ENCODE peak calls at places on chromosomes 4 and X, in nine cellular contexts. Z is mesenchymal stem cell; D is Peyer's patch; T is right atrium auricular region; W is pancreas; Y is esophagus muscularis mucosa; E is DND-41; V is mammary epithelial cell; O is CD8-positive, alpha-beta memory T cell. B is an unnamed sample. For H3K4me1, the result is how much of the 10 kb centered on the place peaks cover.

GRCh38 chr4:152663203-152664066 is 16.4 kb downstream of the TMEM154 start:
- DNase-seq in Z (peak), D (no peak), T (no peak), W (no peak), Y (no peak), E (no peak), V (no peak), O (no peak), B (no peak)

GRCh38 chr4:175703956-175704600 is 108.0 kb downstream of the GPM6A start:
- DNase-seq in Z (no peak), D (no peak), T (no peak), W (no peak), Y (no peak), E (no peak), V (no peak), O (no peak), B (no peak)

GRCh38 chrX:122943918-122944317 is 240.2 kb upstream of the GRIA3 start:
- DNase-seq in Z (peak), D (no peak), T (no peak), W (no peak), Y (no peak), E (no peak), V (peak), O (no peak), B (no peak)

GRCh38 chr4:26076000-26076587 is 162.1 kb downstream of the SMIM20 start:
- DNase-seq in Z (peak), D (no peak), T (no peak), W (no peak), Y (no peak), E (no peak), V (peak), O (no peak), B (no peak)

GRCh38 chrX:54479471-54480122 is 16.4 kb downstream of the FGD1 start:
- DNase-seq in Z (peak), D (no peak), T (no peak), W (no peak), Y (no peak), E (no peak), V (no peak), O (no peak), B (no peak)

GRCh38 chrX:108699368-108699767 is 37.0 kb downstream of the IRS4 start:
- DNase-seq in Z (peak), D (no peak), T (no peak), W (no peak), Y (no peak), E (no peak), V (peak), O (no peak), B (no peak)

GRCh38 chrX:37685452-37686347 is at the start of gene XK:
- DNase-seq in Z (peak), D (peak), T (no peak), W (peak), Y (no peak), E (no peak), V (peak), O (peak), B (peak)

GRCh38 chr4:141654098-141654497 is 17.7 kb downstream of the IL15 start:
- DNase-seq in Z (peak), D (peak), T (peak), W (no peak), Y (no peak), E (no peak), V (no peak), O (no peak), B (no peak)

GRCh38 chr4:41814565-41814964 is 66.0 kb upstream of the PHOX2B start:
- DNase-seq in Z (peak), D (no peak), T (no peak), W (peak), Y (no peak), E (no peak), V (peak), O (no peak), B (no peak)

GRCh38 chr4:110869862-110870577 is 247.1 kb upstream of the PITX2 start:
- DNase-seq in Z (no peak), D (no peak), T (no peak), W (no peak), Y (no peak), E (no peak), V (no peak), O (no peak), B (no peak)

GRCh38 chr4:153112071-153112460 is 92.2 kb upstream of the TRIM2 start:
- DNase-seq in Z (no peak), D (peak), T (peak), W (no peak), Y (no peak), E (peak), V (no peak), O (no peak), B (no peak)

GRCh38 chr4:146018247-146018646 is 79.6 kb upstream of the ZNF827 start:
- DNase-seq in Z (no peak), D (no peak), T (no peak), W (no peak), Y (no peak), E (no peak), V (no peak), O (no peak), B (no peak)

GRCh38 chrX:15563056-15563455 is 37.7 kb downstream of the ACE2 start:
- DNase-seq in Z (no peak), D (no peak), T (no peak), W (no peak), Y (no peak), E (no peak), V (no peak), O (no peak), B (no peak)

GRCh38 chr4:53592686-53593641 is 1.7 kb upstream of the LNX1 start:
- DNase-seq in Z (peak), D (peak), T (peak), W (peak), Y (no peak), E (no peak), V (peak), O (no peak), B (no peak)

GRCh38 chr4:42345962-42346544 is 51.2 kb upstream of the SHISA3 start:
- DNase-seq in Z (no peak), D (no peak), T (no peak), W (peak), Y (no peak), E (no peak), V (no peak), O (no peak), B (no peak)

GRCh38 chrX:148928803-148929202 is 428.4 kb downstream of the AFF2 start:
- DNase-seq in Z (no peak), D (no peak), T (no peak), W (no peak), Y (no peak), E (no peak), V (peak), O (no peak), B (no peak)

GRCh38 chr4:42282081-42282901 is 115.0 kb upstream of the SHISA3 start:
- DNase-seq in Z (peak), D (peak), T (peak), W (no peak), Y (no peak), E (peak), V (peak), O (no peak), B (no peak)

GRCh38 chr4:90025248-90025647 is 101.9 kb upstream of the CCSER1 start:
- DNase-seq in Z (peak), D (no peak), T (no peak), W (no peak), Y (no peak), E (no peak), V (peak), O (no peak), B (no peak)

GRCh38 chr4:89563431-89563830 is 255.8 kb upstream of the GPRIN3 start:
- DNase-seq in Z (no peak), D (no peak), T (no peak), W (no peak), Y (no peak), E (no peak), V (peak), O (no peak), B (no peak)

GRCh38 chr4:163489929-163490328 is 4.6 kb upstream of the TMA16 start:
- DNase-seq in Z (no peak), D (no peak), T (no peak), W (no peak), Y (no peak), E (no peak), V (no peak), O (no peak), B (no peak)

GRCh38 chrX:108105473-108105872 is 13.9 kb downstream of the ATG4A start:
- DNase-seq in Z (no peak), D (no peak), T (no peak), W (no peak), Y (no peak), E (no peak), V (no peak), O (no peak), B (no peak)

GRCh38 chrX:72662020-72662747 is 51.9 kb downstream of the PHKA1 start:
- DNase-seq in Z (no peak), D (no peak), T (no peak), W (peak), Y (no peak), E (no peak), V (no peak), O (no peak), B (no peak)

GRCh38 chrX:39850630-39851152 is 247.1 kb downstream of the BCOR start:
- DNase-seq in Z (peak), D (no peak), T (no peak), W (no peak), Y (no peak), E (peak), V (no peak), O (no peak), B (no peak)

GRCh38 chr4:55947254-55947882 is 1.4 kb upstream of the CEP135 start:
- DNase-seq in Z (peak), D (no peak), T (no peak), W (no peak), Y (no peak), E (no peak), V (peak), O (no peak), B (no peak)

GRCh38 chr4:10413177-10413576 is 44.0 kb downstream of the ZNF518B start:
- DNase-seq in Z (no peak), D (no peak), T (no peak), W (no peak), Y (no peak), E (no peak), V (no peak), O (no peak), B (no peak)

GRCh38 chr4:142846105-142846728 is at the start of gene INPP4B:
- DNase-seq in Z (peak), D (peak), T (no peak), W (peak), Y (no peak), E (peak), V (peak), O (peak), B (peak)

DNA sequence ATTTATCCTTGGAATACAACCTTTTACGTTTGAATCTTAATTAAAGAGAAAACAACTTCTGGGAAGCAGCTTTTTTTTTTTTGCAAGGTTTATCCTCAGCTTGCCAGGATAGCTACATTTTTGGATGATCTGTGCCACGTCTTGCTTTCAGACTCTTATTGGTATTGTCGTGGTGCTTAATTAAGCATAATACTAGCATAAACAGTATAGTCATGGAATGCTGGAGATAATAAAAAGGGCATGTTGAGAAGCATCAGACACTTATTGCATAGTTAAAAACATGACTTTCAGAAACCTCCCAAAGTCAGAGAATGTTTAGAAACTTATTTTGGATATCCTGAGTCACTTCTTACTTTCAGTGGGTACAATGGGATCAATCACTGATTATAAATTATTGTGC is 77.0 kb downstream of the PALLD start:
- DNase-seq in Z (no peak), D (no peak), T (no peak), W (no peak), Y (no peak), E (no peak), V (no peak), O (no peak), B (no peak)
- H3K4me1 ChIP-seq in Z (under half), D (under half), T (under half), W (under half), Y (under half), E (under half), V (under half), O (under half), B (under half)

DNA sequence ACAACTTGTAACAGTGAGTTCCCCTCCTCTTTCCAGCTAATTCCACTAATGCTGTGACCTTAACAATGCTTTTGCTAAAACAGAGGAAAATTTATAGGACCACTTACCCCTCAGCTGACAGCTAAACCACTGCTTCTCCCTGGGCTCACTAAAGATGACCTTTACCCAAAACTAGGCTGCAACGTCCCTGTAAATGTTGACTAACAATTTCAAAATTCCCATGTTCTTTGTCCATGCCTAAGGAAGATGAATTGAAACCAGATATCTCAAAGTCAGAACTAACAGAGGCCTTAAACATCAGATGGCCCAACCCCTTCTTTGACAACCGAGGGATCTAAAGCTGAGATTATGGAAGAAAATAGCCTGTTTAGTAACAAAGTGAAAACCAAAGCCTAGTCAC is 32.5 kb downstream of the AFAP1 start:
- DNase-seq in Z (no peak), D (no peak), T (no peak), W (no peak), Y (no peak), E (no peak), V (no peak), O (no peak), B (no peak)
- H3K4me1 ChIP-seq in Z (under half), D (under half), T (under half), W (under half), Y (half or more), E (under half), V (half or more), O (under half), B (under half)

DNA sequence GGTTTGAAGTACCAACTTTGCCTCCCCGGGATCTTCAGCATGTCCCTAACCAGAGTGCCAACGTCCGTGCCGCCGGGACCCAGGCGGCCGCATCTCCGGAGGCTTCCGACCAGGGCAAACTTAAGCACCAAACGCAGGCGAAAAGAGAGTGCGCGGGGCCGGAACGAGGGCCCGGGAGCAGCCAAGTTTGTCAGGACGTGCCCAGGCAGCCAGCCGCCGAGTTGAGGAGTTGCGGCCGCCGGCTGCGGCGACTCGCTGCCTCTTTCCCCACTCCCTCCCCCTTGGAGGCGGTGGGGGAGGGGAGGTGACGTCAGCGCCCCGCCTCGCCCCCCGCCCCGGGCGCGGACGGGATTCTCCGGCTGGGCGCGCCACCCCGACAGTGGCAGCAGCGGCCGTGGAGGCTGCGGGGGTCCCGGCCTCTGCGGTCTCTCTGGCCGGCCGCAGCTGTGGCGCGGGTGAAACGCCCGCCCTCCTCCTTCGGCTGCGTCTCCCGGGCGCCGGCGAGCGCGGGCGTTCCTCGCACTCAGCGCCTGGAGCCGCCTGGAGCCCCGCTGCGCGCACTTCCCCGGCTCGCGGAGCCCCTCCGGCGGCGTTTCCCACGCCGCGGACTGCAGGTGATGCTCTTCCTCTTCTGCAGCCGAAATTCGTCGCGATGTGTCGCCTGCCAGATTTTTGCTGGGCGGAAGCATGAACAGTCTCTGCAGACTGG is 2.9 kb upstream of the FAT1 start:
- DNase-seq in Z (peak), D (peak), T (no peak), W (peak), Y (peak), E (no peak), V (peak), O (no peak), B (no peak)
- H3K4me1 ChIP-seq in Z (under half), D (under half), T (under half), W (under half), Y (under half), E (under half), V (under half), O (under half), B (under half)

GRCh38 chrX:45803383-45803921 is 602.8 kb upstream of the DIPK2B start:
- DNase-seq in Z (peak), D (no peak), T (no peak), W (no peak), Y (no peak), E (no peak), V (peak), O (no peak), B (no peak)

GRCh38 chrX:45811307-45811706 is 610.6 kb upstream of the DIPK2B start:
- DNase-seq in Z (no peak), D (no peak), T (no peak), W (no peak), Y (no peak), E (no peak), V (no peak), O (no peak), B (no peak)

GRCh38 chrX:45806410-45807121 is 605.9 kb upstream of the DIPK2B start:
- DNase-seq in Z (peak), D (peak), T (no peak), W (no peak), Y (no peak), E (peak), V (peak), O (peak), B (peak)

DNA sequence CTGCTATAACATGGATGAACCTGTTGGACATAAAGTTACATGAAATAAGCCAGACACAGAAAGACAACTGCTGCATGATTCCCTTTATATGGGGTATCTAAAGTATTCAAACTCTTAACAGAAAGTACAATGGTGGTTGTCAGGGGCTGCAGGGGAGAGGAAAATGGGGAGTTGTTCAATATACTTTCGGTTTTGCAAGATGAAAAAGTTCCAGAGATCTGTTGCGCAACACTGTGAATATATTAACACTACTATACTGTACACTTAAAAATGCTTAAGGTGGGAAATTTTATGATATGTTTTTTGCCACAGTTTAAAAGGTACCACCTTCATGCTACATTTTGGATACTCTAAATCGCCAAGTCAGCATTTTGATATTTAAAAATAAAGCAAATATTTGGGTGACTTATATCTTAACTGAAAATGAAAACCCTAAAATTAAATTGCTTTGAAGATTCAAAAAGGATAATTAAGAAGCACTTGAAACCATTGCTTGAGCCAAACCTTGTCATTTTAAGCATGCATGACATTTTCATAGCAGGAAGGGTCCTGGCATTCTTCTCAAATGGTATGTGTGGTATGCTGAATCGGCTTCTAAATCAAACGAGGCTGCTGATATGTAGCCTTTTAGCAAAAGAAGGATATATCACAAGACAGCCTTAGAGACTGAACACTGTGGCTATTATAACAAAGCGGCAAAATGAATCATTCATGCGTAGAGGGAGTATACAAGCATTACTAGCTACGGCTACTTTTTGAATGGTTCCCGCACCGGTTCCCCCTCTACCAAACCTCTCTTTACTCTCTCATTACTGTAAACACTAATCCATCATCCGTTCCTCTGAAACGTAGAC is 607.1 kb upstream of the DIPK2B start:
- DNase-seq in Z (peak), D (no peak), T (no peak), W (no peak), Y (no peak), E (peak), V (peak), O (no peak), B (no peak)
- H3K4me1 ChIP-seq in Z (under half), D (under half), T (under half), W (under half), Y (under half), E (under half), V (under half), O (under half), B (under half)

GRCh38 chr4:39712819-39713607 is 15.1 kb downstream of the UBE2K start:
- DNase-seq in Z (no peak), D (no peak), T (peak), W (no peak), Y (no peak), E (no peak), V (no peak), O (no peak), B (no peak)

GRCh38 chr4:39713691-39714090 is 15.8 kb downstream of the UBE2K start:
- DNase-seq in Z (peak), D (no peak), T (peak), W (no peak), Y (no peak), E (no peak), V (no peak), O (no peak), B (no peak)

GRCh38 chr4:39716356-39716755 is 18.4 kb downstream of the UBE2K start:
- DNase-seq in Z (no peak), D (no peak), T (peak), W (no peak), Y (no peak), E (no peak), V (no peak), O (no peak), B (no peak)

GRCh38 chr4:39714171-39714570 is 16.2 kb downstream of the UBE2K start:
- DNase-seq in Z (peak), D (no peak), T (peak), W (no peak), Y (no peak), E (no peak), V (no peak), O (no peak), B (no peak)

GRCh38 chr4:39715788-39716187 is 17.9 kb downstream of the UBE2K start:
- DNase-seq in Z (no peak), D (no peak), T (no peak), W (no peak), Y (no peak), E (no peak), V (no peak), O (no peak), B (no peak)
- H3K4me1 ChIP-seq in Z (under half), D (under half), T (under half), W (under half), Y (half or more), E (under half), V (under half), O (under half), B (under half)

GRCh38 chr4:139639654-139640053 is 26.0 kb upstream of the MGST2 start:
- DNase-seq in Z (no peak), D (no peak), T (no peak), W (no peak), Y (no peak), E (no peak), V (no peak), O (no peak), B (no peak)

GRCh38 chr4:139643042-139643895 is 22.4 kb upstream of the MGST2 start:
- DNase-seq in Z (no peak), D (no peak), T (no peak), W (no peak), Y (no peak), E (no peak), V (no peak), O (no peak), B (no peak)

GRCh38 chr4:139645458-139645857 is 20.2 kb upstream of the MGST2 start:
- DNase-seq in Z (no peak), D (no peak), T (no peak), W (no peak), Y (no peak), E (no peak), V (peak), O (no peak), B (no peak)

GRCh38 chr4:139641218-139641617 is 24.4 kb upstream of the MGST2 start:
- DNase-seq in Z (no peak), D (no peak), T (no peak), W (no peak), Y (no peak), E (no peak), V (no peak), O (no peak), B (no peak)

DNA sequence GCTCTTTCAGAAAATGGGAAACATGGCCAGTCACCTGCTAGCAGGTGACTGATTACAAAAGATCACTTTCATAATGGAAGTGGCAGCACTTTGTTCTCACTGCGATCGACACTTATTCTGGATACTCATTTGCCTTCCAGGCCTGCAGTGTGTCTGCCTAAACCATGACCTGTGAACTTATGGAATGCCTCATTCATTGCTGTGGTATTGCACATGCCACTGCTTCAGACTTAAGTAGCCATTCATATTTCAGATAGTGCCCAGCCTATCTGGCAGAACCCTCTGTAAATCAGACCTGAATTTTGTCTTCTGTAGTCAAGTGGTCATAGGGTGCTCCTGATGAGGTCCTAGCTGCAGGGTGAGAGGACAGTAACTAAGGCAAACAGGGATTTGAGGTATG is 23.3 kb upstream of the MGST2 start:
- DNase-seq in Z (peak), D (no peak), T (no peak), W (no peak), Y (no peak), E (no peak), V (peak), O (no peak), B (no peak)
- H3K4me1 ChIP-seq in Z (under half), D (under half), T (under half), W (under half), Y (under half), E (under half), V (under half), O (under half), B (under half)

B was measured in effector memory CD4-positive, alpha-beta T cell.